ENCODE peak calls at places on chromosomes 16 and 17, in six cellular contexts. E, G, V, T, M and B are unnamed samples.

GRCh38 chr17:69141802-69142472 is at the start of gene ABCA6:
- DNase-seq in M (no peak), V (no peak), G (no peak), T (no peak), E (no peak), B (no peak)

GRCh38 chr16:77449208-77449607 is 14.4 kb upstream of the ADAMTS18 start:
- DNase-seq in E (no peak), M (no peak), T (no peak), V (no peak), G (no peak), B (no peak)

GRCh38 chr16:89828199-89828869 is at the start of gene SPIRE2:
- DNase-seq in T (peak; percentile 78), V (peak; percentile 55), M (peak; percentile 81), G (peak; percentile 96), E (no peak), B (peak; percentile 78)

GRCh38 chr17:60926466-60927183 is 249.0 kb downstream of the BCAS3 start:
- DNase-seq in T (no peak), M (no peak), G (no peak), E (no peak), V (no peak), B (no peak)

GRCh38 chr17:38585056-38585804 is 20.5 kb downstream of the SRCIN1 start:
- DNase-seq in G (peak; percentile 61), E (no peak), T (no peak), M (no peak), V (no peak), B (no peak)

GRCh38 chr17:27533874-27534815 is 77.9 kb downstream of the KSR1 start:
- DNase-seq in M (no peak), E (no peak), G (peak; percentile 54), T (no peak), V (no peak), B (peak; percentile 78)

GRCh38 chr17:19304209-19304608 is 58.3 kb downstream of the B9D1 start:
- DNase-seq in T (peak; percentile 45), V (no peak), E (no peak), M (peak; percentile 81), G (no peak), B (no peak)

GRCh38 chr16:86079185-86079885 is 180.4 kb downstream of the IRF8 start:
- DNase-seq in E (peak; percentile 19), V (no peak), G (no peak), M (no peak), T (no peak), B (peak; percentile 13)

GRCh38 chr17:74429604-74430384 is 2.1 kb upstream of the GPRC5C start:
- DNase-seq in V (peak; percentile 76), M (peak; percentile 76), T (no peak), E (no peak), G (peak; percentile 49), B (no peak)

GRCh38 chr17:16918443-16918842 is 53.5 kb downstream of the TNFRSF13B start:
- DNase-seq in M (no peak), V (peak; percentile 46), T (no peak), E (no peak), G (no peak), B (peak; percentile 65)

GRCh38 chr17:10003705-10004104 is 98.6 kb upstream of the RCVRN start:
- DNase-seq in T (no peak), G (no peak), E (no peak), V (no peak), M (no peak), B (no peak)

GRCh38 chr17:61399131-61400057 is at the start of gene TBX2:
- DNase-seq in G (peak; percentile 67), V (no peak), M (peak; percentile 59), E (no peak), T (peak; percentile 88), B (peak; percentile 90)

GRCh38 chr16:50303041-50303604 is 36.8 kb downstream of the ADCY7 start:
- DNase-seq in G (no peak), M (no peak), V (no peak), E (no peak), T (no peak), B (no peak)

GRCh38 chr16:15572329-15573001 is 70.5 kb downstream of the MARF1 start:
- DNase-seq in E (no peak), T (no peak), G (no peak), M (no peak), V (no peak), B (no peak)

GRCh38 chr16:85192736-85193493 is 80.6 kb upstream of the CIBAR2 start:
- DNase-seq in G (no peak), M (no peak), V (no peak), E (no peak), T (no peak), B (no peak)

GRCh38 chr17:15908378-15908777 is 36.6 kb upstream of the ADORA2B start:
- DNase-seq in M (no peak), T (no peak), V (no peak), E (no peak), G (no peak), B (no peak)

GRCh38 chr17:31373150-31374082 is 18.1 kb upstream of the RAB11FIP4 start:
- DNase-seq in E (no peak), T (no peak), V (peak; percentile 30), G (peak; percentile 36), M (peak; percentile 30), B (peak; percentile 53)

GRCh38 chr16:71428883-71429282 is 13.0 kb downstream of the TLE7 start:
- DNase-seq in V (no peak), M (no peak), T (no peak), E (no peak), G (no peak), B (no peak)

GRCh38 chr16:1422076-1422475 is 1.5 kb upstream of the UQCC4 start:
- DNase-seq in M (no peak), V (peak; percentile 62), E (no peak), T (no peak), G (no peak), B (no peak)

GRCh38 chr16:1420111-1420539 is 422 bp downstream of the UQCC4 start:
- DNase-seq in E (no peak), T (no peak), G (no peak), V (no peak), M (peak; percentile 16), B (no peak)

GRCh38 chr16:1416521-1416941 is 2.0 kb upstream of the UNKL start:
- DNase-seq in V (no peak), E (no peak), M (no peak), G (no peak), T (no peak), B (no peak)

GRCh38 chr16:1424028-1424427 is 3.5 kb upstream of the UQCC4 start:
- DNase-seq in M (no peak), G (no peak), T (no peak), E (no peak), V (no peak), B (no peak)

GRCh38 chr16:1420540-1421205 is at the start of gene UQCC4:
- DNase-seq in G (peak; percentile 99), T (peak; percentile 99), M (peak; percentile 99), E (peak; percentile 97), V (peak; percentile 99), B (peak; percentile 97)
- TF ChIP-seq CTCF in G (no peak), T (no peak), M (no peak), E (no peak), V (no peak), B (no peak)

GRCh38 chr16:31190818-31191444 is 11.0 kb downstream of the FUS start:
- DNase-seq in M (no peak), T (no peak), G (no peak), V (no peak), E (peak; percentile 23), B (no peak)
- H3K36me3 ChIP-seq in M (peaks cover 72% of the 10 kb centered on the region), T (peaks cover 100% of the 10 kb centered on the region), G (peaks cover 34% of the 10 kb centered on the region), V (peaks cover 35% of the 10 kb centered on the region), E (peaks cover 100% of the 10 kb centered on the region), B (peaks cover 10% of the 10 kb centered on the region)

DNA sequence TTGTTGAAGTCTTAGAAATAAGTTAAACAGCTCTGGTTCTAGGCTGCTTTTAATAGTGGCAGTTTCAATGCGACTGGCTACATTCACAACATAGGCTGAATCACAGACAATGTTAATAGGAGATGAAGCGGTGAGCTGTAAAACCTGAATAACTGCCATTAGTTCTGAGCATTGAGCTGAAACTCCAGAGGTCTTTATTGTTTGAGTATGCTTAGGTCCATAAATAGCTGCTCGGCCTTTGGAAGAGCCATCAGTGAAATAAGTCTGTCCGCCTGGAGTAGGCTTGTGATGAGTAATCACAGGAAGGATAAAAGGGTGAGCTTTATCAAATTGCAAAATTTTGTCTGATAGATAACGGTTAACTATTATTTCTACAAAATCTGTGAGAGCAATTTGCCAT is 9.5 kb upstream of the ZNF689 start:
- DNase-seq in V (no peak), G (no peak), M (no peak), T (no peak), E (no peak), B (no peak)
- H3K9me3 ChIP-seq in V (no peaks in the 10 kb centered on the region), G (no peaks in the 10 kb centered on the region), M (no peaks in the 10 kb centered on the region), T (no peaks in the 10 kb centered on the region), E (no peaks in the 10 kb centered on the region), B (no peaks in the 10 kb centered on the region)

DNA sequence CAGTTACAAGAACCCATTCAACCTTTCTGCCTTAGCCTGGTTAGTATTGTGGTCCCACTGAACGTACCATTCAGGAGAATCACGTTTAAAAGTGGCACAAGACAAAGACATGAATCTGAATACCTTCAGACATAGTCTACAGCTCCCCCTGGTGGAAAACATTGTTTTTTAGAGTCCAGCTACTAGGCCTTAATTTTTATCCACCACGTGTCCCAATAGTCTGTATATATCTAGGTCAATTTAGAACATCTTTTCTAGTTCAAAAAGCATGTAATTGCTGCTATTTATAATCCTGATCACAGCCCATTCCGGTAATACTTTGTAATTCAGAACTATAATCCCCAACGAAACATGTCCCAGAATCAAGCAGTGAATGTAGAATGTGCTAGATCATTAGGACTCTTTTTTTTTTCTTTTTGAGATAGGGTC is 13.7 kb upstream of the GUCY2D start:
- DNase-seq in T (no peak), E (no peak), G (peak; percentile 87), M (peak; percentile 81), V (peak; percentile 83), B (no peak)
- TF ChIP-seq CTCF in T (peak; percentile 82), E (peak; percentile 84), G (peak; percentile 80), M (peak; percentile 79), V (peak; percentile 30), B (peak; percentile 28)

DNA sequence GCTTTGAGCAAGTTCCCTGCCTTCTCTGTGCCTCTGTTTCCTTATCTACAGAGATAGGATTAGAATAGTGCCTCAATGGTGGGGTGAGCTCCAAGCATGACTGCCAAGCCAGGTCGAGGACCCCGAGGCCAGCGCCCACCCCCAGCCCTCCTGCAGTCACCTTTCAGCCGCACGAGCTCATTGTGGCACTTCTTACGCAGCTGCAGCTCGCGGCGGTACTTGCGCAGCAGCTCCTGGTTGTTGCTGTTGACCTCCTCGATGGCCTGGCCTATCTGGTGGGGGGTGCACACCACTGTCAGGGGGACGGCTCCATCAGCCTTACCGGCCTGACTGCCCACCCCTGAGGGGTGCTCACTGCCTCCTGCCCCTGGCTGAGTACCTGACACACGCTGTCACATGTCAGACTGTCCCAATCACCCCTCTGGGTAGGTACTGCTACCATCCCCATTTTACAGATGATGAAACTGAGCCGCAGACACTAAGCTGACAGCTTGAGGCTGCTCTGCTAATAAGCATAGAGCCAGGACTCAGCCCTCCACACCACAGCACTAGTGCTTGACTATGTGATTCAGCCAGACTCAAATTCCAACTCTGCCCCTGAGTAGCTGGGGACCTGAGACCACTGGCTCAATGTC is 31.3 kb downstream of the KATNB1 start:
- DNase-seq in V (no peak), T (no peak), M (no peak), G (no peak), E (no peak), B (no peak)
- H3K36me3 ChIP-seq in V (no peaks in the 10 kb centered on the region), T (peaks cover 92% of the 10 kb centered on the region), M (peaks cover 18% of the 10 kb centered on the region), G (no peaks in the 10 kb centered on the region), E (peaks cover 79% of the 10 kb centered on the region), B (peaks cover 3% of the 10 kb centered on the region)